ENCODE peak calls at places on chromosomes 4 and X, in six cellular contexts. One of them, this sample, is unnamed.

GRCh38 chr4:121736735-121737351 is 28.1 kb downstream of the SMIM43 start:
- DNase-seq in H7: peak
- DNase-seq in stimulated activated CD4-positive, alpha-beta T cell treated with anti-CD3 and anti-CD28 coated beads, Interleukin-2, amount 100 ng/mL, for 24 hours: no peak
- DNase-seq in heart right ventricle: peak
- DNase-seq in T47D: peak
- DNase-seq in RPMI8226: peak
- DNase-seq in this sample: peak

GRCh38 chrX:140507982-140508305 is 3.1 kb upstream of the SOX3 start:
- DNase-seq in H7: peak
- DNase-seq in stimulated activated CD4-positive, alpha-beta T cell treated with anti-CD3 and anti-CD28 coated beads, Interleukin-2, amount 100 ng/mL, for 24 hours: no peak
- DNase-seq in heart right ventricle: no peak
- DNase-seq in T47D: peak
- DNase-seq in RPMI8226: no peak
- DNase-seq in this sample: peak

GRCh38 chr4:71171592-71171991 is 167.2 kb upstream of the SLC4A4 start:
- DNase-seq in H7: no peak
- DNase-seq in stimulated activated CD4-positive, alpha-beta T cell treated with anti-CD3 and anti-CD28 coated beads, Interleukin-2, amount 100 ng/mL, for 24 hours: no peak
- DNase-seq in heart right ventricle: no peak
- DNase-seq in T47D: no peak
- DNase-seq in RPMI8226: no peak
- DNase-seq in this sample: no peak

GRCh38 chr4:135838889-135839288 is 1637.3 kb upstream of the PABPC4L start:
- DNase-seq in H7: no peak
- DNase-seq in stimulated activated CD4-positive, alpha-beta T cell treated with anti-CD3 and anti-CD28 coated beads, Interleukin-2, amount 100 ng/mL, for 24 hours: no peak
- DNase-seq in heart right ventricle: no peak
- DNase-seq in T47D: no peak
- DNase-seq in RPMI8226: no peak
- DNase-seq in this sample: peak

GRCh38 chrX:150575415-150575814 is 7.0 kb downstream of the MTM1 start:
- DNase-seq in H7: no peak
- DNase-seq in stimulated activated CD4-positive, alpha-beta T cell treated with anti-CD3 and anti-CD28 coated beads, Interleukin-2, amount 100 ng/mL, for 24 hours: peak
- DNase-seq in heart right ventricle: no peak
- DNase-seq in T47D: no peak
- DNase-seq in RPMI8226: peak
- DNase-seq in this sample: no peak

GRCh38 chrX:145552643-145553042 is 265.0 kb upstream of the SLITRK2 start:
- DNase-seq in H7: no peak
- DNase-seq in stimulated activated CD4-positive, alpha-beta T cell treated with anti-CD3 and anti-CD28 coated beads, Interleukin-2, amount 100 ng/mL, for 24 hours: no peak
- DNase-seq in heart right ventricle: no peak
- DNase-seq in T47D: no peak
- DNase-seq in RPMI8226: no peak
- DNase-seq in this sample: no peak

GRCh38 chrX:31546130-31546529 is 474.3 kb upstream of the FTHL17 start:
- DNase-seq in H7: no peak
- DNase-seq in stimulated activated CD4-positive, alpha-beta T cell treated with anti-CD3 and anti-CD28 coated beads, Interleukin-2, amount 100 ng/mL, for 24 hours: no peak
- DNase-seq in heart right ventricle: no peak
- DNase-seq in T47D: no peak
- DNase-seq in RPMI8226: peak
- DNase-seq in this sample: peak

GRCh38 chrX:70480660-70481018 is 36.0 kb downstream of the DLG3 start:
- DNase-seq in H7: no peak
- DNase-seq in stimulated activated CD4-positive, alpha-beta T cell treated with anti-CD3 and anti-CD28 coated beads, Interleukin-2, amount 100 ng/mL, for 24 hours: no peak
- DNase-seq in heart right ventricle: peak
- DNase-seq in T47D: no peak
- DNase-seq in RPMI8226: no peak
- DNase-seq in this sample: no peak

GRCh38 chr4:168769416-168769815 is 240.6 kb downstream of the CBR4 start:
- DNase-seq in H7: no peak
- DNase-seq in stimulated activated CD4-positive, alpha-beta T cell treated with anti-CD3 and anti-CD28 coated beads, Interleukin-2, amount 100 ng/mL, for 24 hours: no peak
- DNase-seq in heart right ventricle: no peak
- DNase-seq in T47D: no peak
- DNase-seq in RPMI8226: no peak
- DNase-seq in this sample: no peak

GRCh38 chr4:166680801-166681200 is 553.5 kb downstream of the SPOCK3 start:
- DNase-seq in H7: no peak
- DNase-seq in stimulated activated CD4-positive, alpha-beta T cell treated with anti-CD3 and anti-CD28 coated beads, Interleukin-2, amount 100 ng/mL, for 24 hours: no peak
- DNase-seq in heart right ventricle: no peak
- DNase-seq in T47D: no peak
- DNase-seq in RPMI8226: no peak
- DNase-seq in this sample: no peak

GRCh38 chr4:100147684-100148083 is 42.6 kb downstream of the DDIT4L start:
- DNase-seq in H7: no peak
- DNase-seq in stimulated activated CD4-positive, alpha-beta T cell treated with anti-CD3 and anti-CD28 coated beads, Interleukin-2, amount 100 ng/mL, for 24 hours: no peak
- DNase-seq in heart right ventricle: no peak
- DNase-seq in T47D: no peak
- DNase-seq in RPMI8226: no peak
- DNase-seq in this sample: no peak

GRCh38 chr4:168274871-168275270 is 43.7 kb downstream of the DDX60 start:
- DNase-seq in H7: no peak
- DNase-seq in stimulated activated CD4-positive, alpha-beta T cell treated with anti-CD3 and anti-CD28 coated beads, Interleukin-2, amount 100 ng/mL, for 24 hours: no peak
- DNase-seq in heart right ventricle: no peak
- DNase-seq in T47D: no peak
- DNase-seq in RPMI8226: no peak
- DNase-seq in this sample: no peak

GRCh38 chrX:150410513-150410912 is 47.4 kb downstream of the MAMLD1 start:
- DNase-seq in H7: no peak
- DNase-seq in stimulated activated CD4-positive, alpha-beta T cell treated with anti-CD3 and anti-CD28 coated beads, Interleukin-2, amount 100 ng/mL, for 24 hours: no peak
- DNase-seq in heart right ventricle: no peak
- DNase-seq in T47D: no peak
- DNase-seq in RPMI8226: no peak
- DNase-seq in this sample: no peak

GRCh38 chr4:54961357-54961975 is 163.9 kb downstream of the KDR start:
- DNase-seq in H7: peak
- DNase-seq in stimulated activated CD4-positive, alpha-beta T cell treated with anti-CD3 and anti-CD28 coated beads, Interleukin-2, amount 100 ng/mL, for 24 hours: no peak
- DNase-seq in heart right ventricle: no peak
- DNase-seq in T47D: peak
- DNase-seq in RPMI8226: peak
- DNase-seq in this sample: peak

GRCh38 chrX:102697506-102697905 is 14.7 kb upstream of the GPRASP2 start:
- DNase-seq in H7: no peak
- DNase-seq in stimulated activated CD4-positive, alpha-beta T cell treated with anti-CD3 and anti-CD28 coated beads, Interleukin-2, amount 100 ng/mL, for 24 hours: no peak
- DNase-seq in heart right ventricle: no peak
- DNase-seq in T47D: no peak
- DNase-seq in RPMI8226: no peak
- DNase-seq in this sample: no peak

GRCh38 chrX:133171962-133172708 is 46.0 kb downstream of the TFDP3 start:
- DNase-seq in H7: peak
- DNase-seq in stimulated activated CD4-positive, alpha-beta T cell treated with anti-CD3 and anti-CD28 coated beads, Interleukin-2, amount 100 ng/mL, for 24 hours: no peak
- DNase-seq in heart right ventricle: no peak
- DNase-seq in T47D: no peak
- DNase-seq in RPMI8226: peak
- DNase-seq in this sample: peak

This sample was measured in mesendoderm.